ENCODE peak calls at places on chromosomes 16 and 17, in four cellular contexts. J, P, Z and B are unnamed samples.

GRCh38 chr17:58520843-58521430 is 6.5 kb upstream of the MTMR4 start:
- DNase-seq in J (peak), P (no peak), Z (peak), B (no peak)

GRCh38 chr17:50785942-50786570 is 18.7 kb upstream of the ANKRD40CL start:
- DNase-seq in J (peak), P (no peak), Z (no peak), B (peak)

GRCh38 chr17:61314368-61315078 is 85.1 kb upstream of the TBX2 start:
- DNase-seq in J (peak), P (peak), Z (no peak), B (peak)

GRCh38 chr17:47850692-47851573 is at the start of gene SP6:
- DNase-seq in J (peak), P (peak), Z (peak), B (peak)

GRCh38 chr17:43471801-43472200 is 12.0 kb upstream of the DHX8 start:
- DNase-seq in J (peak), P (no peak), Z (no peak), B (no peak)

GRCh38 chr16:51419768-51420167 is 268.7 kb upstream of the SALL1 start:
- DNase-seq in J (peak), P (no peak), Z (no peak), B (no peak)

GRCh38 chr16:82185012-82185411 is 15.0 kb upstream of the MPHOSPH6 start:
- DNase-seq in J (peak), P (no peak), Z (no peak), B (no peak)

GRCh38 chr17:38926290-38927070 is 1.1 kb downstream of the LASP1NB start:
- DNase-seq in J (no peak), P (no peak), Z (no peak), B (no peak)

GRCh38 chr16:56657555-56658430 is at the start of gene MT1F:
- DNase-seq in J (peak), P (peak), Z (peak), B (peak)

GRCh38 chr16:48366165-48367093 is 18.8 kb downstream of the SIAH1 start:
- DNase-seq in J (peak), P (peak), Z (peak), B (peak)

GRCh38 chr16:11312718-11313492 is 31.8 kb upstream of the PRM1 start:
- DNase-seq in J (peak), P (no peak), Z (peak), B (no peak)

GRCh38 chr16:79437764-79438728 is 162.5 kb downstream of the MAF start:
- DNase-seq in J (no peak), P (peak), Z (peak), B (no peak)

GRCh38 chr16:10876799-10877341 is at the start of gene CIITA:
- DNase-seq in J (peak), P (no peak), Z (peak), B (no peak)

GRCh38 chr16:30371248-30371816 is 1.0 kb upstream of the TBC1D10B start:
- DNase-seq in J (no peak), P (no peak), Z (no peak), B (no peak)
- TF ChIP-seq CTCF in J (no peak), P (no peak), Z (peak), B (no peak)

GRCh38 chr16:65319621-65320231 is 197.9 kb upstream of the CDH11 start:
- DNase-seq in J (no peak), P (no peak), Z (no peak), B (no peak)

GRCh38 chr16:65314246-65315003 is 192.6 kb upstream of the CDH11 start:
- DNase-seq in J (peak), P (no peak), Z (no peak), B (no peak)

GRCh38 chr16:65318138-65318537 is 196.3 kb upstream of the CDH11 start:
- DNase-seq in J (peak), P (no peak), Z (peak), B (no peak)

GRCh38 chr16:65315004-65315398 is 193.1 kb upstream of the CDH11 start:
- DNase-seq in J (no peak), P (peak), Z (no peak), B (no peak)

DNA sequence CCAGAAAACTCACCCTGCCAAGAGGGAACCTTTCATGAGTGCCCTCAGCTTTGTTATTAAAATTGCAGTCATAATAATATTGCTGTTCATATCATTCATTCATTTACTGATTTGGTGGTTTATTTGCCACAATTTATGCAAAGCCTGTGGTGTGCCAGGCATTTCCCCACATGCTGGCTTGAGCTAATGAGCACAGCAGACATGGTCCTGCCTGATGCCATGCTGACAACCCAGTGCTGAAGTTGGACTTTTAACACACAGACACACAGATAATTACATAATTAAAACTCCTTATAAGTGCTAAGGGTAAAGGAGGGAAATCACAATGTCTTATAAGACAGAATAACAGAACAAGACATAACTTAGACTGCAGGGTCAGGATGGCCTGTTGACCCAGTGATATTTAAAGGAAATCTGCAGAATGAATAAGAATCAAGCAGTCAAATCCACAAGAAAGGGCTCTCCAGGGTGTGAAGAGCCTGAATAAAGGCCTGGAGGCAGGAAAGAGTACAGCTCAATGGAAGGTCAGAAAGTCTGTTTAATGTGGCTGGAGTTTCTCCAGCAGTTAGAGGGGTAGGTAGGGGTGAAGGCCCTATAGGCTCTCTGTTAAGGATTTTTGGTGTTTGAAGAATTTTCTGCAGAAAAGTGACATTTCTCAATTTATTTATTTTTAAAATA is 196.9 kb upstream of the CDH11 start:
- DNase-seq in J (no peak), P (no peak), Z (peak), B (no peak)
- TF ChIP-seq CTCF in J (no peak), P (no peak), Z (no peak), B (no peak)

GRCh38 chr17:19316756-19317358 is 45.7 kb downstream of the B9D1 start:
- DNase-seq in J (peak), P (no peak), Z (no peak), B (no peak)

GRCh38 chr17:19319771-19320505 is 42.6 kb downstream of the B9D1 start:
- DNase-seq in J (no peak), P (no peak), Z (peak), B (no peak)

GRCh38 chr17:19315104-19315503 is 47.4 kb downstream of the B9D1 start:
- DNase-seq in J (no peak), P (no peak), Z (no peak), B (no peak)

GRCh38 chr17:19318611-19319010 is 43.9 kb downstream of the B9D1 start:
- DNase-seq in J (no peak), P (no peak), Z (no peak), B (no peak)

DNA sequence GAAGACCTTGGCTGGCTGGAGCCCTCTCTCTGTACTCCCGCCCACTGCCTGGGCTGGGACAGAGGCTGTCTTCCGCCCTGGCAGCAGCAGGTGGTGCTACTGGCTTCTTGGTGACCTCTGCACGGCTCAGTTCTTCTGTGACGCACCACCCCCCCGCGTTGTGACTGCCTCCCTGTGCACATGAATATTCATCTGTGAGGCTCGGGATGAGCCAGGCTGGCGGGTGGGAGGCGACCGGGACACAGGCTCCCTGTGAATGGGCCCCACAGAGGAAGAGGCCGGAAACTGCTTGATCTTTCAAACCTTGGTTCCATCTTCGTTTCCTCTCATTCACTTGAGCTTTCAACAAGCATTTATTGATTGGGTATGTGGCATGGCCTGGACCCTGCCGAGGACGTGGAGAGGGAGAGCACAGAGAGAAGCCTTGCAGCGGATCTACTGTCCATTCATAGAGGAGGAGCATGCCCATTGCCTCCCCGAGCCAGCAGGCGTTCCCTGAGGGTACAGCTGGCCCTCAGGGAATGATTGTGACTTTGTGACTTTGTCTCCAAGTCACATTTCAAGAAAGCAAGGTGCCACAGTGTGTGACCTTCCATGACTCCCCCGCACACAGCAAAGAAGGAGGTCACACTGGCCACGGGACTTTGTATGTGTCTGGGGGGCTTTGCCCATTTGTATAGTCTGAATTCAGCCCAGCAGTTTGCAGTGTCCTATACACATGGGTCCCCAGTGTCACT is 45.0 kb downstream of the B9D1 start:
- DNase-seq in J (peak), P (peak), Z (peak), B (no peak)
- TF ChIP-seq CTCF in J (peak), P (peak), Z (peak), B (no peak)

GRCh38 chr16:2465653-2466415 is 5.3 kb upstream of the NTN3 start:
- DNase-seq in J (no peak), P (no peak), Z (peak), B (no peak)
- TF ChIP-seq CTCF in J (peak), P (no peak), Z (peak), B (peak)

GRCh38 chr17:44757918-44758413 is 822 bp upstream of the ADAM11 start:
- DNase-seq in J (no peak), P (no peak), Z (no peak), B (no peak)

GRCh38 chr17:44758414-44759095 is at the start of gene ADAM11:
- DNase-seq in J (peak), P (no peak), Z (peak), B (no peak)

GRCh38 chr17:44759916-44760243 is 1.1 kb downstream of the ADAM11 start:
- DNase-seq in J (no peak), P (no peak), Z (no peak), B (no peak)

GRCh38 chr17:44760474-44761308 is 1.9 kb downstream of the ADAM11 start:
- DNase-seq in J (no peak), P (no peak), Z (peak), B (no peak)

GRCh38 chr17:44759096-44759915 is 518 bp downstream of the ADAM11 start:
- DNase-seq in J (peak), P (no peak), Z (peak), B (no peak)
- TF ChIP-seq CTCF in J (no peak), P (no peak), Z (peak), B (no peak)

DNA sequence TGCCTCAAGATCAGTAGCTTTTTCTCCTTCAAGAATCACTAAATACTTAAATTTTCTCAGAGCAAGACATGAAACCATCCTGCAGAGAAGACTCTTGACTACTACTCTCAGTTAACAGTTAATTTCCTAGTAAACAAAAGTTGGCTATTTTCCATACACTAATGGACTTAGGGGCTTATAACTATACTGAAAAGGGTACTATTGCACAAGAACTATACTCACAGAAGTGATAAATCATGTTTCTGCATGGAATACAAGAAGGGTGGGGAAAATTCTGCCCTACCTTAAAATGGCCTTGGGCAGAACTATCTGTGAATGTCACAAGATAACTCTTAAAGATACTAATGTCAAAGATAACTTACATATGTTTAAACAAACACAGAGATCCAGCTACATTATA is 12.5 kb downstream of the ZNF652 start:
- DNase-seq in J (no peak), P (no peak), Z (no peak), B (no peak)
- TF ChIP-seq CTCF in J (no peak), P (no peak), Z (no peak), B (no peak)

GRCh38 chr16:3668626-3669025 is 14.1 kb downstream of the DNASE1 start:
- DNase-seq in J (no peak), P (no peak), Z (no peak), B (no peak)

GRCh38 chr16:3662601-3663000 is 8.1 kb downstream of the DNASE1 start:
- DNase-seq in J (no peak), P (no peak), Z (peak), B (no peak)

GRCh38 chr16:3664187-3664896 is 9.9 kb downstream of the DNASE1 start:
- DNase-seq in J (no peak), P (no peak), Z (no peak), B (no peak)

GRCh38 chr16:3669067-3669466 is 14.6 kb downstream of the DNASE1 start:
- DNase-seq in J (no peak), P (no peak), Z (no peak), B (no peak)

DNA sequence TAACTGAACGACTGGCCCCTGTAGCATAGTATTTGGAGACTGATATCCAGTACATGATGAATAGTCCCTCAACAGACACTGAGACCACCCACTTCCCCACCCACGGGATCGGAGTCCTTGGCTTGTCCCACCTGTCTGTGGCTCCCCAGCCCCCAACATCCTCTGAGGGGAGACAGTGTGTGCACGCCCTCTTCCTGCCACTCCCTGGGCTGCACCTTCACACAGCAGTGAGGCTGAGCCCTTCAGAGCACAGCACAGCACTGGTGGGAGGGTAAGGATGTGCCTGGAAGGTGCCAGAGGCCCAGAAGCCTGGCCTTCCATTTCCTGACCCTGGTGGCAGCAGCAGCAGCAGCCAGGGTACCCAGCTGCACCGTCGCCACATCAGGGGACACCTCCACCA is 11.0 kb downstream of the DNASE1 start:
- DNase-seq in J (no peak), P (no peak), Z (peak), B (no peak)
- TF ChIP-seq CTCF in J (no peak), P (no peak), Z (no peak), B (no peak)

GRCh38 chr16:73058616-73059409 is 10.9 kb upstream of the ZFHX3 start:
- DNase-seq in J (peak), P (peak), Z (no peak), B (no peak)
- TF ChIP-seq CTCF in J (no peak), P (no peak), Z (no peak), B (no peak)